ENCODE peak calls at places on chromosomes 16 and 17, in seven cellular contexts. A, R, W, E, F, H and I are unnamed samples.

GRCh38 chr16:88869673-88869980 is 3.2 kb upstream of the PABPN1L start:
- DNase-seq in A (no peak), R (no peak), W (no peak), E (no peak), F (no peak), H (no peak), I (no peak)

GRCh38 chr17:59620518-59621259 is 994 bp downstream of the CLTC start:
- DNase-seq in H (peak), W (peak), F (peak), E (no peak), R (peak), A (peak), I (no peak)

GRCh38 chr16:9039208-9039607 is 52.2 kb upstream of the HAPSTR1 start:
- DNase-seq in E (peak), R (no peak), A (no peak), H (no peak), W (peak), F (peak), I (peak)

GRCh38 chr16:83162791-83163190 is 536.0 kb downstream of the CDH13 start:
- DNase-seq in R (no peak), F (no peak), E (no peak), W (no peak), A (no peak), H (no peak), I (no peak)

GRCh38 chr17:40886090-40886489 is 1.0 kb upstream of the KRT20 start:
- DNase-seq in R (no peak), W (no peak), E (no peak), H (no peak), A (peak), F (peak), I (peak)

GRCh38 chr16:31168848-31169247 is 11.1 kb upstream of the FUS start:
- DNase-seq in A (no peak), E (no peak), W (no peak), R (no peak), H (no peak), F (no peak), I (no peak)

GRCh38 chr17:79214940-79215604 is 140.4 kb downstream of the ENGASE start:
- DNase-seq in W (no peak), A (no peak), E (no peak), R (no peak), H (no peak), F (no peak), I (no peak)

GRCh38 chr17:73645050-73645871 is 1.0 kb upstream of the SDK2 start:
- DNase-seq in F (peak), A (peak), W (no peak), E (no peak), H (peak), R (no peak), I (peak)

GRCh38 chr16:20364051-20364450 is 11.5 kb upstream of the UMOD start:
- DNase-seq in H (no peak), A (no peak), W (no peak), F (no peak), E (no peak), R (no peak), I (no peak)

GRCh38 chr17:732788-733720 is 658 bp downstream of the TLCD3A start:
- DNase-seq in R (no peak), E (no peak), A (peak), F (peak), H (no peak), W (peak), I (peak)

GRCh38 chr17:2405247-2405926 is 4.5 kb upstream of the MNT start:
- DNase-seq in W (no peak), H (no peak), R (no peak), F (peak), E (no peak), A (no peak), I (peak)

GRCh38 chr17:19248923-19249574 is 11.9 kb downstream of the EPN2 start:
- DNase-seq in F (peak), H (no peak), A (peak), E (no peak), W (peak), R (no peak), I (peak)

GRCh38 chr17:49963626-49964538 is 5.1 kb upstream of the DLX4 start:
- DNase-seq in E (no peak), R (no peak), H (no peak), F (no peak), A (no peak), W (no peak), I (no peak)

GRCh38 chr16:84507011-84507982 is 2.8 kb upstream of the MEAK7 start:
- DNase-seq in A (no peak), E (no peak), W (no peak), F (no peak), H (no peak), R (no peak), I (no peak)

GRCh38 chr16:76428858-76429257 is 151.7 kb downstream of the CNTNAP4 start:
- DNase-seq in W (no peak), R (no peak), A (no peak), F (no peak), E (no peak), H (peak), I (peak)

GRCh38 chr17:59505610-59506276 is 59.7 kb upstream of the DHX40 start:
- DNase-seq in E (no peak), A (no peak), H (no peak), W (no peak), R (no peak), F (no peak), I (peak)

GRCh38 chr16:11957591-11958395 is 7.2 kb upstream of the TNFRSF17 start:
- DNase-seq in A (no peak), H (no peak), R (no peak), W (no peak), E (no peak), F (peak), I (peak)

GRCh38 chr17:67624886-67625656 is 92.7 kb upstream of the NOL11 start:
- DNase-seq in H (peak), F (no peak), E (no peak), A (no peak), W (no peak), R (no peak), I (no peak)